ENCODE peak calls at places on chromosomes 16 and 17, in eight cellular contexts. One of them, this sample, is unnamed.
A peak's percentile ranks its signal among the peaks of the same experiment; 100 is the strongest.

GRCh38 chr16:27480761-27481160 is 69.0 kb downstream of the GTF3C1 start:
- DNase-seq in chondrocyte: peak; percentile 59
- DNase-seq in breast epithelium: no peak
- DNase-seq in Peyer's patch: no peak
- DNase-seq in HCT116: no peak
- DNase-seq in cardiac fibroblast: no peak
- DNase-seq in heart right ventricle: no peak
- DNase-seq in cardiac muscle cell: no peak
- DNase-seq in this sample: no peak

GRCh38 chr17:59802160-59802559 is 90.6 kb downstream of the TUBD1 start:
- DNase-seq in chondrocyte: no peak
- DNase-seq in breast epithelium: no peak
- DNase-seq in Peyer's patch: no peak
- DNase-seq in HCT116: no peak
- DNase-seq in cardiac fibroblast: no peak
- DNase-seq in heart right ventricle: no peak
- DNase-seq in cardiac muscle cell: no peak
- DNase-seq in this sample: no peak

GRCh38 chr17:10161392-10161791 is 37.0 kb downstream of the GAS7 start:
- DNase-seq in chondrocyte: no peak
- DNase-seq in breast epithelium: no peak
- DNase-seq in Peyer's patch: no peak
- DNase-seq in HCT116: no peak
- DNase-seq in cardiac fibroblast: peak; percentile 59
- DNase-seq in heart right ventricle: no peak
- DNase-seq in cardiac muscle cell: no peak
- DNase-seq in this sample: no peak

GRCh38 chr16:50881331-50881830 is 139.5 kb downstream of the CYLD start:
- DNase-seq in chondrocyte: no peak
- DNase-seq in breast epithelium: no peak
- DNase-seq in Peyer's patch: no peak
- DNase-seq in HCT116: no peak
- DNase-seq in cardiac fibroblast: no peak
- DNase-seq in heart right ventricle: no peak
- DNase-seq in cardiac muscle cell: peak; percentile 14
- DNase-seq in this sample: no peak

GRCh38 chr16:19071811-19072777 is 4.7 kb downstream of the COQ7 start:
- DNase-seq in chondrocyte: no peak
- DNase-seq in breast epithelium: peak; percentile 63
- DNase-seq in Peyer's patch: peak; percentile 87
- DNase-seq in HCT116: peak; percentile 47
- DNase-seq in cardiac fibroblast: peak; percentile 63
- DNase-seq in heart right ventricle: peak; percentile 41
- DNase-seq in cardiac muscle cell: peak; percentile 55
- DNase-seq in this sample: no peak

GRCh38 chr16:1918890-1919679 is 870 bp upstream of the HS3ST6 start:
- DNase-seq in chondrocyte: peak; percentile 84
- DNase-seq in breast epithelium: no peak
- DNase-seq in Peyer's patch: no peak
- DNase-seq in HCT116: no peak
- DNase-seq in cardiac fibroblast: no peak
- DNase-seq in heart right ventricle: no peak
- DNase-seq in cardiac muscle cell: no peak
- DNase-seq in this sample: no peak

GRCh38 chr16:10558746-10559641 is 21.4 kb downstream of the EMP2 start:
- DNase-seq in chondrocyte: no peak
- DNase-seq in breast epithelium: peak; percentile 78
- DNase-seq in Peyer's patch: peak; percentile 54
- DNase-seq in HCT116: no peak
- DNase-seq in cardiac fibroblast: peak; percentile 76
- DNase-seq in heart right ventricle: peak; percentile 81
- DNase-seq in cardiac muscle cell: peak; percentile 73
- DNase-seq in this sample: no peak

GRCh38 chr17:21072623-21073278 is 29.9 kb upstream of the USP22 start:
- DNase-seq in chondrocyte: no peak
- DNase-seq in breast epithelium: no peak
- DNase-seq in Peyer's patch: no peak
- DNase-seq in HCT116: no peak
- DNase-seq in cardiac fibroblast: no peak
- DNase-seq in heart right ventricle: no peak
- DNase-seq in cardiac muscle cell: no peak
- DNase-seq in this sample: no peak

GRCh38 chr17:31427684-31428083 is 36.2 kb downstream of the RAB11FIP4 start:
- DNase-seq in chondrocyte: peak; percentile 37
- DNase-seq in breast epithelium: no peak
- DNase-seq in Peyer's patch: no peak
- DNase-seq in HCT116: no peak
- DNase-seq in cardiac fibroblast: no peak
- DNase-seq in heart right ventricle: no peak
- DNase-seq in cardiac muscle cell: no peak
- DNase-seq in this sample: no peak

DNA sequence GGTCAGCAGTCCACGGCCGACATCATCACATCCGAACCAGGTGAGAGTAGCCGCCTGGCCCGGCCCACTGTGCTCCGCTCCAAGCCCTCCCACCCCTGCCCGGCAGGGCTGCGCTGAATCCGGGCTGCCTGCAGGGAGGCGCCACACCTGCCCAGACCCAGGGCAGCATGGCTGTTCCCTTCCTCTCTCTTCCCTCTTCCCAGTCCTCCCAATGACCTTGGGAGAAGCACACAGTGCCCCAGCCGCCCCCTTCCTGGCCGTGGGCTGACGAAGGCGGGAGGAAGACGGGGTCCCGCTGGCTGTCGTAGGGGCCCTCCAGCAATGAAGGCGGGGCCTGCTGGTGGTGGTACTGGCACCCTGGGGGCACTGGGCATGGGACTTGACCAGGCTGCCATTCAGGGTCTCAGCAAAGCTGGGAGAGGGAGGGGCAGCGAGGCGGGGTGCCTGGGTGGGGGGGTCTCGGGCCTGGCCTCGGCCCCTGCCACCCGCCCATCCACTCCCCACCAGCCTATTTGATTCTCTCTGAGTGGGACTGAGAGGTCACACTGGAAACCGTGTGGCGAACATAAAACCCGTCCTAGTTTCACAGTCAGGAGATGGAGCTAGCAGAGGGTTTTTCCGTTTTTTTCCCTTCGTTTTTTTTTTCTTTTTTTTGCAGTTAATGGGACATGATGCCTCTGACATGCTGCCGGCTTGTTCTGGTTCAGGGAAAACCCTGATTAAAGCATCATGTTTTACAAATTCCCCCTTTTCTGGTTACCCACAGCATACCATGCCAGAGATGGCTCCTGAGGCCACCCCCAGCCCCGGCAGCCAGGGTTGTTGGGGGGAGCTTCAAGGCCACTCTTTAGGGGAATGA is 50.6 kb downstream of the BAHCC1 start:
- DNase-seq in chondrocyte: no peak
- DNase-seq in breast epithelium: no peak
- DNase-seq in Peyer's patch: no peak
- DNase-seq in HCT116: no peak
- DNase-seq in cardiac fibroblast: no peak
- DNase-seq in heart right ventricle: no peak
- DNase-seq in cardiac muscle cell: no peak
- DNase-seq in this sample: no peak
- TF ChIP-seq CTCF in chondrocyte: no peak
- TF ChIP-seq CTCF in breast epithelium: no peak
- TF ChIP-seq CTCF in Peyer's patch: no peak
- TF ChIP-seq CTCF in HCT116: peak; percentile 35
- TF ChIP-seq CTCF in cardiac fibroblast: no peak
- TF ChIP-seq CTCF in heart right ventricle: no peak
- TF ChIP-seq CTCF in cardiac muscle cell: no peak
- TF ChIP-seq CTCF in this sample: no peak

DNA sequence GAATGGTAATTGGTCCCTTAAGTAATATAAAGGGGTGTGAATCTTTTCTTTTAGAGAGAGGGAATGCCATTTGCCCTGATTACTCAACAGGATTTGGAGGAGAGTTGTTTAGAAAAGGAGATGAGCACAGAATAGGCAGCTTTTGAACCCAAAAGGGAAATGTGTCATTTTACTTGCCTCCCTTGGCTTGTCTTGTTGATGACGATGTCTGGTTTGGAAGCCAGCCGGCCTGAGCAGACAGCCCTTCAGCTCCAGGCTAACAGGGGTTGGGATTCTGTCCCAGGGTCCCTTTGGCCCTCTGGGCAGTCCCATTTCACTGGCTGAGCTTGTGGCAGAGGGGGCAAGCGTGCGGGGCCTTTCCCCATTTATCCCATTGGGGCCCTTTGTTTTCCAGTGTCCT is 22.3 kb upstream of the PRKAR1A start:
- DNase-seq in chondrocyte: no peak
- DNase-seq in breast epithelium: no peak
- DNase-seq in Peyer's patch: no peak
- DNase-seq in HCT116: no peak
- DNase-seq in cardiac fibroblast: peak; percentile 28
- DNase-seq in heart right ventricle: no peak
- DNase-seq in cardiac muscle cell: peak; percentile 43
- DNase-seq in this sample: no peak
- TF ChIP-seq CTCF in chondrocyte: no peak
- TF ChIP-seq CTCF in breast epithelium: no peak
- TF ChIP-seq CTCF in Peyer's patch: no peak
- TF ChIP-seq CTCF in HCT116: no peak
- TF ChIP-seq CTCF in cardiac fibroblast: no peak
- TF ChIP-seq CTCF in heart right ventricle: no peak
- TF ChIP-seq CTCF in cardiac muscle cell: no peak
- TF ChIP-seq CTCF in this sample: no peak

DNA sequence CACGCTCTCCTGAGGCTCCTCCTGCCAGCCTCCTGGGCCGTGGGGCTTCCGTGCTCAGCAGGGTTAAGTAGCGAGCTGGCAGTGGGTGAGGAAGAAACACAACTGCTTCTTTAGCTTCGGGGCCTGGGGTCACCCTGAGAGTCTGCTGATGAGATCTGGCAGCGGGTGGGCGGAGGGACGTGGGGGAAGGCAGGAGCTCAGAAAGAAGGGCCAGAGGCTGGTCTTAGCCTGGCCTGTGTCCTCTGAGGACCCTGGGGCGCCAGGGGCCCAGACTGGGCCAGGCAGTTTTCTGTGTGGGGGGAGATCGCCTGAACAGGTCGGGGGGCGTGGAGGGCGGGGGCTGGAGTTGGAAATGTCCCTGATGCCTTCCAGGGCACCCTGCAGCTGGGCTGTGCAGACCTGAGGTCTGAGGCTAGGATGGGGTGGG is 97.8 kb upstream of the GSE1 start:
- DNase-seq in chondrocyte: no peak
- DNase-seq in breast epithelium: no peak
- DNase-seq in Peyer's patch: no peak
- DNase-seq in HCT116: no peak
- DNase-seq in cardiac fibroblast: no peak
- DNase-seq in heart right ventricle: no peak
- DNase-seq in cardiac muscle cell: no peak
- DNase-seq in this sample: no peak
- TF ChIP-seq CTCF in chondrocyte: no peak
- TF ChIP-seq CTCF in breast epithelium: no peak
- TF ChIP-seq CTCF in Peyer's patch: no peak
- TF ChIP-seq CTCF in HCT116: no peak
- TF ChIP-seq CTCF in cardiac fibroblast: no peak
- TF ChIP-seq CTCF in heart right ventricle: no peak
- TF ChIP-seq CTCF in cardiac muscle cell: no peak
- TF ChIP-seq CTCF in this sample: no peak

DNA sequence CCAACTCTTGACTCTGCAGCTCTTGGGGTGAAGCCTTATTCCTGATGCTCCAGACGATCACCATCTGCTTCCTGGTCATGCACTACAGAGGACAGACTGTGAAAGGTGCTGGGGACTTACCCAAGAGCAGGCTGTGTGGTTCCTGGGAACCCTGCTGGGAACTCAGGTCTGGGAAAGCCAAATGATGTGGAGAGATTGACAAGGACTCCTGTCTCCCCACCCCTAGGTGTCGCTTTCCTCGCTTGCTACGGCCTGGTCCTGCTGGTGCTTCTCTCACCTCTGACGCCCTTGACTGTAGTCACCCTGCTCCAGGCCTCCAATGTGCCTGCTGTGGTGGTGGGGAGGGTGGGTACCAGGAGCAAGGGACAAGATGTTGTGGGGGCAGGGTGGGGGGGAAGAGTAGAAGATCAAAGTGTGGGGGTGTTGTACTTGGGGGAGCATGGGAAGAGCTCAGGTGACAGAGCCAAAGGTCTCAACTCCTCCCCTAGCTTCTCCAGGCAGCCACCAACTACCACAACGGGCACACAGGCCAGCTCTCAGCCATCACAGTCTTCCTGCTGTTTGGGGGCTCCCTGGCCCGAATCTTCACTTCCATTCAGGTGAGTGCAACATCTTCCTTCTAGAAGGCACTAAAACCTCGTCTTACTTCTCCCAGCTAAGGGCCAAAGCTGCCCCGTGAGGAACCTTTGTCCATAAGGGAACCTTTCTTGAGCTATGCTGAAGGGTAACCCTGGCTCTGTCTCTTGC is 3.0 kb downstream of the SOX15 start:
- DNase-seq in chondrocyte: no peak
- DNase-seq in breast epithelium: no peak
- DNase-seq in Peyer's patch: peak; percentile 74
- DNase-seq in HCT116: peak; percentile 58
- DNase-seq in cardiac fibroblast: no peak
- DNase-seq in heart right ventricle: no peak
- DNase-seq in cardiac muscle cell: no peak
- DNase-seq in this sample: no peak
- TF ChIP-seq CTCF in chondrocyte: no peak
- TF ChIP-seq CTCF in breast epithelium: no peak
- TF ChIP-seq CTCF in Peyer's patch: peak; percentile 18
- TF ChIP-seq CTCF in HCT116: peak; percentile 68
- TF ChIP-seq CTCF in cardiac fibroblast: peak; percentile 6
- TF ChIP-seq CTCF in heart right ventricle: peak; percentile 22
- TF ChIP-seq CTCF in cardiac muscle cell: no peak
- TF ChIP-seq CTCF in this sample: no peak

This sample was measured in type B pancreatic cell.